ENCODE peak calls at places on chromosomes 2 and 18, in seven cellular contexts. One of them, this sample, is unnamed.

GRCh38 chr2:157261199-157261782 is 3.8 kb downstream of the GALNT5 start:
- DNase-seq in T follicular helper cell: no peak
- DNase-seq in naive thymus-derived CD8-positive, alpha-beta T cell: no peak
- DNase-seq in activated CD4-positive, alpha-beta T cell treated with anti-CD3 and anti-CD28 coated beads for 48 hours: peak; percentile 84
- DNase-seq in NB4: peak; percentile 7
- DNase-seq in fibroblast of pulmonary artery: peak; percentile 51
- DNase-seq in stimulated activated CD8-positive, alpha-beta memory T cell treated with anti-CD3 and anti-CD28 coated beads, Interleukin-15, amount 100 ng/mL, for 48 hours: peak; percentile 51
- DNase-seq in this sample: peak; percentile 70

GRCh38 chr2:106176446-106177110 is 17.5 kb downstream of the UXS1 start:
- DNase-seq in T follicular helper cell: no peak
- DNase-seq in naive thymus-derived CD8-positive, alpha-beta T cell: no peak
- DNase-seq in activated CD4-positive, alpha-beta T cell treated with anti-CD3 and anti-CD28 coated beads for 48 hours: no peak
- DNase-seq in NB4: no peak
- DNase-seq in fibroblast of pulmonary artery: no peak
- DNase-seq in stimulated activated CD8-positive, alpha-beta memory T cell treated with anti-CD3 and anti-CD28 coated beads, Interleukin-15, amount 100 ng/mL, for 48 hours: no peak
- DNase-seq in this sample: no peak

GRCh38 chr2:3659447-3660432 is 1.7 kb downstream of the ALLC start:
- DNase-seq in T follicular helper cell: no peak
- DNase-seq in naive thymus-derived CD8-positive, alpha-beta T cell: no peak
- DNase-seq in activated CD4-positive, alpha-beta T cell treated with anti-CD3 and anti-CD28 coated beads for 48 hours: peak; percentile 8
- DNase-seq in NB4: peak; percentile 94
- DNase-seq in fibroblast of pulmonary artery: no peak
- DNase-seq in stimulated activated CD8-positive, alpha-beta memory T cell treated with anti-CD3 and anti-CD28 coated beads, Interleukin-15, amount 100 ng/mL, for 48 hours: no peak
- DNase-seq in this sample: no peak

GRCh38 chr2:190511104-190511503 is 23.4 kb downstream of the NEMP2 start:
- DNase-seq in T follicular helper cell: no peak
- DNase-seq in naive thymus-derived CD8-positive, alpha-beta T cell: no peak
- DNase-seq in activated CD4-positive, alpha-beta T cell treated with anti-CD3 and anti-CD28 coated beads for 48 hours: no peak
- DNase-seq in NB4: peak; percentile 26
- DNase-seq in fibroblast of pulmonary artery: peak; percentile 75
- DNase-seq in stimulated activated CD8-positive, alpha-beta memory T cell treated with anti-CD3 and anti-CD28 coated beads, Interleukin-15, amount 100 ng/mL, for 48 hours: no peak
- DNase-seq in this sample: no peak

GRCh38 chr18:48538531-48539405 is at the start of gene CTIF:
- DNase-seq in T follicular helper cell: peak; percentile 52
- DNase-seq in naive thymus-derived CD8-positive, alpha-beta T cell: peak; percentile 44
- DNase-seq in activated CD4-positive, alpha-beta T cell treated with anti-CD3 and anti-CD28 coated beads for 48 hours: peak; percentile 81
- DNase-seq in NB4: peak; percentile 90
- DNase-seq in fibroblast of pulmonary artery: peak; percentile 98
- DNase-seq in stimulated activated CD8-positive, alpha-beta memory T cell treated with anti-CD3 and anti-CD28 coated beads, Interleukin-15, amount 100 ng/mL, for 48 hours: peak; percentile 43
- DNase-seq in this sample: peak; percentile 96

GRCh38 chr2:38090928-38091327 is 15.0 kb upstream of the CYP1B1 start:
- DNase-seq in T follicular helper cell: no peak
- DNase-seq in naive thymus-derived CD8-positive, alpha-beta T cell: no peak
- DNase-seq in activated CD4-positive, alpha-beta T cell treated with anti-CD3 and anti-CD28 coated beads for 48 hours: no peak
- DNase-seq in NB4: no peak
- DNase-seq in fibroblast of pulmonary artery: no peak
- DNase-seq in stimulated activated CD8-positive, alpha-beta memory T cell treated with anti-CD3 and anti-CD28 coated beads, Interleukin-15, amount 100 ng/mL, for 48 hours: no peak
- DNase-seq in this sample: no peak

GRCh38 chr2:20596973-20597867 is 53.7 kb downstream of the HS1BP3 start:
- DNase-seq in T follicular helper cell: no peak
- DNase-seq in naive thymus-derived CD8-positive, alpha-beta T cell: no peak
- DNase-seq in activated CD4-positive, alpha-beta T cell treated with anti-CD3 and anti-CD28 coated beads for 48 hours: no peak
- DNase-seq in NB4: no peak
- DNase-seq in fibroblast of pulmonary artery: peak; percentile 88
- DNase-seq in stimulated activated CD8-positive, alpha-beta memory T cell treated with anti-CD3 and anti-CD28 coated beads, Interleukin-15, amount 100 ng/mL, for 48 hours: no peak
- DNase-seq in this sample: peak; percentile 71

GRCh38 chr2:134140251-134140661 is 113.6 kb upstream of the MGAT5 start:
- DNase-seq in T follicular helper cell: no peak
- DNase-seq in naive thymus-derived CD8-positive, alpha-beta T cell: no peak
- DNase-seq in activated CD4-positive, alpha-beta T cell treated with anti-CD3 and anti-CD28 coated beads for 48 hours: no peak
- DNase-seq in NB4: no peak
- DNase-seq in fibroblast of pulmonary artery: no peak
- DNase-seq in stimulated activated CD8-positive, alpha-beta memory T cell treated with anti-CD3 and anti-CD28 coated beads, Interleukin-15, amount 100 ng/mL, for 48 hours: no peak
- DNase-seq in this sample: peak; percentile 87

GRCh38 chr2:220855296-220855695 is 716.8 kb downstream of the EPHA4 start:
- DNase-seq in T follicular helper cell: no peak
- DNase-seq in naive thymus-derived CD8-positive, alpha-beta T cell: no peak
- DNase-seq in activated CD4-positive, alpha-beta T cell treated with anti-CD3 and anti-CD28 coated beads for 48 hours: no peak
- DNase-seq in NB4: no peak
- DNase-seq in fibroblast of pulmonary artery: peak; percentile 16
- DNase-seq in stimulated activated CD8-positive, alpha-beta memory T cell treated with anti-CD3 and anti-CD28 coated beads, Interleukin-15, amount 100 ng/mL, for 48 hours: no peak
- DNase-seq in this sample: no peak

GRCh38 chr2:26938399-26938798 is 32.0 kb upstream of the MAPRE3 start:
- DNase-seq in T follicular helper cell: no peak
- DNase-seq in naive thymus-derived CD8-positive, alpha-beta T cell: no peak
- DNase-seq in activated CD4-positive, alpha-beta T cell treated with anti-CD3 and anti-CD28 coated beads for 48 hours: no peak
- DNase-seq in NB4: peak; percentile 32
- DNase-seq in fibroblast of pulmonary artery: no peak
- DNase-seq in stimulated activated CD8-positive, alpha-beta memory T cell treated with anti-CD3 and anti-CD28 coated beads, Interleukin-15, amount 100 ng/mL, for 48 hours: no peak
- DNase-seq in this sample: no peak

GRCh38 chr18:5964996-5965395 is 69.7 kb upstream of the TMEM200C start:
- DNase-seq in T follicular helper cell: no peak
- DNase-seq in naive thymus-derived CD8-positive, alpha-beta T cell: peak; percentile 44
- DNase-seq in activated CD4-positive, alpha-beta T cell treated with anti-CD3 and anti-CD28 coated beads for 48 hours: no peak
- DNase-seq in NB4: no peak
- DNase-seq in fibroblast of pulmonary artery: no peak
- DNase-seq in stimulated activated CD8-positive, alpha-beta memory T cell treated with anti-CD3 and anti-CD28 coated beads, Interleukin-15, amount 100 ng/mL, for 48 hours: no peak
- DNase-seq in this sample: no peak

GRCh38 chr2:46434851-46435273 is 44.5 kb upstream of the TMEM247 start:
- DNase-seq in T follicular helper cell: no peak
- DNase-seq in naive thymus-derived CD8-positive, alpha-beta T cell: no peak
- DNase-seq in activated CD4-positive, alpha-beta T cell treated with anti-CD3 and anti-CD28 coated beads for 48 hours: no peak
- DNase-seq in NB4: no peak
- DNase-seq in fibroblast of pulmonary artery: peak; percentile 30
- DNase-seq in stimulated activated CD8-positive, alpha-beta memory T cell treated with anti-CD3 and anti-CD28 coated beads, Interleukin-15, amount 100 ng/mL, for 48 hours: no peak
- DNase-seq in this sample: no peak

GRCh38 chr2:7292154-7292553 is 374.9 kb downstream of the RNF144A start:
- DNase-seq in T follicular helper cell: no peak
- DNase-seq in naive thymus-derived CD8-positive, alpha-beta T cell: no peak
- DNase-seq in activated CD4-positive, alpha-beta T cell treated with anti-CD3 and anti-CD28 coated beads for 48 hours: no peak
- DNase-seq in NB4: no peak
- DNase-seq in fibroblast of pulmonary artery: no peak
- DNase-seq in stimulated activated CD8-positive, alpha-beta memory T cell treated with anti-CD3 and anti-CD28 coated beads, Interleukin-15, amount 100 ng/mL, for 48 hours: no peak
- DNase-seq in this sample: no peak

GRCh38 chr2:98234763-98235162 is 111.5 kb upstream of the CNGA3 start:
- DNase-seq in T follicular helper cell: no peak
- DNase-seq in naive thymus-derived CD8-positive, alpha-beta T cell: no peak
- DNase-seq in activated CD4-positive, alpha-beta T cell treated with anti-CD3 and anti-CD28 coated beads for 48 hours: no peak
- DNase-seq in NB4: peak; percentile 15
- DNase-seq in fibroblast of pulmonary artery: no peak
- DNase-seq in stimulated activated CD8-positive, alpha-beta memory T cell treated with anti-CD3 and anti-CD28 coated beads, Interleukin-15, amount 100 ng/mL, for 48 hours: no peak
- DNase-seq in this sample: no peak

GRCh38 chr18:13983506-13983905 is 68.2 kb upstream of the MC2R start:
- DNase-seq in T follicular helper cell: no peak
- DNase-seq in naive thymus-derived CD8-positive, alpha-beta T cell: no peak
- DNase-seq in activated CD4-positive, alpha-beta T cell treated with anti-CD3 and anti-CD28 coated beads for 48 hours: no peak
- DNase-seq in NB4: no peak
- DNase-seq in fibroblast of pulmonary artery: no peak
- DNase-seq in stimulated activated CD8-positive, alpha-beta memory T cell treated with anti-CD3 and anti-CD28 coated beads, Interleukin-15, amount 100 ng/mL, for 48 hours: no peak
- DNase-seq in this sample: no peak

GRCh38 chr2:54578668-54579045 is 122.5 kb downstream of the SPTBN1 start:
- DNase-seq in T follicular helper cell: no peak
- DNase-seq in naive thymus-derived CD8-positive, alpha-beta T cell: no peak
- DNase-seq in activated CD4-positive, alpha-beta T cell treated with anti-CD3 and anti-CD28 coated beads for 48 hours: no peak
- DNase-seq in NB4: no peak
- DNase-seq in fibroblast of pulmonary artery: no peak
- DNase-seq in stimulated activated CD8-positive, alpha-beta memory T cell treated with anti-CD3 and anti-CD28 coated beads, Interleukin-15, amount 100 ng/mL, for 48 hours: no peak
- DNase-seq in this sample: no peak

GRCh38 chr2:122627388-122627787 is 871.9 kb downstream of the TSN start:
- DNase-seq in T follicular helper cell: no peak
- DNase-seq in naive thymus-derived CD8-positive, alpha-beta T cell: no peak
- DNase-seq in activated CD4-positive, alpha-beta T cell treated with anti-CD3 and anti-CD28 coated beads for 48 hours: no peak
- DNase-seq in NB4: no peak
- DNase-seq in fibroblast of pulmonary artery: peak; percentile 35
- DNase-seq in stimulated activated CD8-positive, alpha-beta memory T cell treated with anti-CD3 and anti-CD28 coated beads, Interleukin-15, amount 100 ng/mL, for 48 hours: no peak
- DNase-seq in this sample: no peak

GRCh38 chr2:206083602-206084467 is 2.1 kb downstream of the INO80D start:
- DNase-seq in T follicular helper cell: no peak
- DNase-seq in naive thymus-derived CD8-positive, alpha-beta T cell: peak; percentile 31
- DNase-seq in activated CD4-positive, alpha-beta T cell treated with anti-CD3 and anti-CD28 coated beads for 48 hours: peak; percentile 38
- DNase-seq in NB4: peak; percentile 61
- DNase-seq in fibroblast of pulmonary artery: no peak
- DNase-seq in stimulated activated CD8-positive, alpha-beta memory T cell treated with anti-CD3 and anti-CD28 coated beads, Interleukin-15, amount 100 ng/mL, for 48 hours: no peak
- DNase-seq in this sample: peak; percentile 23

GRCh38 chr2:121044412-121044811 is 240.6 kb downstream of the TFCP2L1 start:
- DNase-seq in T follicular helper cell: no peak
- DNase-seq in naive thymus-derived CD8-positive, alpha-beta T cell: no peak
- DNase-seq in activated CD4-positive, alpha-beta T cell treated with anti-CD3 and anti-CD28 coated beads for 48 hours: no peak
- DNase-seq in NB4: peak; percentile 16
- DNase-seq in fibroblast of pulmonary artery: no peak
- DNase-seq in stimulated activated CD8-positive, alpha-beta memory T cell treated with anti-CD3 and anti-CD28 coated beads, Interleukin-15, amount 100 ng/mL, for 48 hours: no peak
- DNase-seq in this sample: no peak

GRCh38 chr2:208929489-208929864 is 494.4 kb upstream of the MAP2 start:
- DNase-seq in T follicular helper cell: no peak
- DNase-seq in naive thymus-derived CD8-positive, alpha-beta T cell: no peak
- DNase-seq in activated CD4-positive, alpha-beta T cell treated with anti-CD3 and anti-CD28 coated beads for 48 hours: no peak
- DNase-seq in NB4: no peak
- DNase-seq in fibroblast of pulmonary artery: no peak
- DNase-seq in stimulated activated CD8-positive, alpha-beta memory T cell treated with anti-CD3 and anti-CD28 coated beads, Interleukin-15, amount 100 ng/mL, for 48 hours: no peak
- DNase-seq in this sample: no peak

GRCh38 chr2:151826737-151827157 is 1.5 kb downstream of the ARL5A start:
- DNase-seq in T follicular helper cell: no peak
- DNase-seq in naive thymus-derived CD8-positive, alpha-beta T cell: no peak
- DNase-seq in activated CD4-positive, alpha-beta T cell treated with anti-CD3 and anti-CD28 coated beads for 48 hours: no peak
- DNase-seq in NB4: peak; percentile 39
- DNase-seq in fibroblast of pulmonary artery: peak; percentile 35
- DNase-seq in stimulated activated CD8-positive, alpha-beta memory T cell treated with anti-CD3 and anti-CD28 coated beads, Interleukin-15, amount 100 ng/mL, for 48 hours: no peak
- DNase-seq in this sample: no peak

GRCh38 chr2:39938035-39938835 is 159.2 kb upstream of the THUMPD2 start:
- DNase-seq in T follicular helper cell: no peak
- DNase-seq in naive thymus-derived CD8-positive, alpha-beta T cell: no peak
- DNase-seq in activated CD4-positive, alpha-beta T cell treated with anti-CD3 and anti-CD28 coated beads for 48 hours: no peak
- DNase-seq in NB4: no peak
- DNase-seq in fibroblast of pulmonary artery: peak; percentile 39
- DNase-seq in stimulated activated CD8-positive, alpha-beta memory T cell treated with anti-CD3 and anti-CD28 coated beads, Interleukin-15, amount 100 ng/mL, for 48 hours: no peak
- DNase-seq in this sample: no peak

GRCh38 chr2:237304763-237305514 is 109.0 kb downstream of the COL6A3 start:
- DNase-seq in T follicular helper cell: no peak
- DNase-seq in naive thymus-derived CD8-positive, alpha-beta T cell: no peak
- DNase-seq in activated CD4-positive, alpha-beta T cell treated with anti-CD3 and anti-CD28 coated beads for 48 hours: no peak
- DNase-seq in NB4: no peak
- DNase-seq in fibroblast of pulmonary artery: peak; percentile 65
- DNase-seq in stimulated activated CD8-positive, alpha-beta memory T cell treated with anti-CD3 and anti-CD28 coated beads, Interleukin-15, amount 100 ng/mL, for 48 hours: no peak
- DNase-seq in this sample: no peak

GRCh38 chr2:233831861-233832260 is 22.5 kb downstream of the HJURP start:
- DNase-seq in T follicular helper cell: no peak
- DNase-seq in naive thymus-derived CD8-positive, alpha-beta T cell: no peak
- DNase-seq in activated CD4-positive, alpha-beta T cell treated with anti-CD3 and anti-CD28 coated beads for 48 hours: no peak
- DNase-seq in NB4: no peak
- DNase-seq in fibroblast of pulmonary artery: no peak
- DNase-seq in stimulated activated CD8-positive, alpha-beta memory T cell treated with anti-CD3 and anti-CD28 coated beads, Interleukin-15, amount 100 ng/mL, for 48 hours: no peak
- DNase-seq in this sample: no peak

GRCh38 chr18:43627833-43628370 is 350.6 kb upstream of the SYT4 start:
- DNase-seq in T follicular helper cell: no peak
- DNase-seq in naive thymus-derived CD8-positive, alpha-beta T cell: no peak
- DNase-seq in activated CD4-positive, alpha-beta T cell treated with anti-CD3 and anti-CD28 coated beads for 48 hours: no peak
- DNase-seq in NB4: no peak
- DNase-seq in fibroblast of pulmonary artery: no peak
- DNase-seq in stimulated activated CD8-positive, alpha-beta memory T cell treated with anti-CD3 and anti-CD28 coated beads, Interleukin-15, amount 100 ng/mL, for 48 hours: no peak
- DNase-seq in this sample: no peak

GRCh38 chr2:88903744-88904353 is 212.4 kb downstream of the RPIA start:
- DNase-seq in T follicular helper cell: no peak
- DNase-seq in naive thymus-derived CD8-positive, alpha-beta T cell: peak; percentile 12
- DNase-seq in activated CD4-positive, alpha-beta T cell treated with anti-CD3 and anti-CD28 coated beads for 48 hours: peak; percentile 5
- DNase-seq in NB4: peak; percentile 56
- DNase-seq in fibroblast of pulmonary artery: peak; percentile 44
- DNase-seq in stimulated activated CD8-positive, alpha-beta memory T cell treated with anti-CD3 and anti-CD28 coated beads, Interleukin-15, amount 100 ng/mL, for 48 hours: no peak
- DNase-seq in this sample: peak; percentile 13

GRCh38 chr2:132621131-132621875 is 48.7 kb downstream of the LYPD1 start:
- DNase-seq in T follicular helper cell: no peak
- DNase-seq in naive thymus-derived CD8-positive, alpha-beta T cell: no peak
- DNase-seq in activated CD4-positive, alpha-beta T cell treated with anti-CD3 and anti-CD28 coated beads for 48 hours: no peak
- DNase-seq in NB4: no peak
- DNase-seq in fibroblast of pulmonary artery: no peak
- DNase-seq in stimulated activated CD8-positive, alpha-beta memory T cell treated with anti-CD3 and anti-CD28 coated beads, Interleukin-15, amount 100 ng/mL, for 48 hours: no peak
- DNase-seq in this sample: peak; percentile 95

GRCh38 chr18:46481048-46481846 is 175.8 kb downstream of the LOXHD1 start:
- DNase-seq in T follicular helper cell: peak; percentile 41
- DNase-seq in naive thymus-derived CD8-positive, alpha-beta T cell: peak; percentile 52
- DNase-seq in activated CD4-positive, alpha-beta T cell treated with anti-CD3 and anti-CD28 coated beads for 48 hours: peak; percentile 67
- DNase-seq in NB4: peak; percentile 57
- DNase-seq in fibroblast of pulmonary artery: peak; percentile 64
- DNase-seq in stimulated activated CD8-positive, alpha-beta memory T cell treated with anti-CD3 and anti-CD28 coated beads, Interleukin-15, amount 100 ng/mL, for 48 hours: peak; percentile 8
- DNase-seq in this sample: peak; percentile 46

GRCh38 chr2:43890855-43891254 is 52.1 kb downstream of the ABCG8 start:
- DNase-seq in T follicular helper cell: no peak
- DNase-seq in naive thymus-derived CD8-positive, alpha-beta T cell: no peak
- DNase-seq in activated CD4-positive, alpha-beta T cell treated with anti-CD3 and anti-CD28 coated beads for 48 hours: no peak
- DNase-seq in NB4: no peak
- DNase-seq in fibroblast of pulmonary artery: peak; percentile 33
- DNase-seq in stimulated activated CD8-positive, alpha-beta memory T cell treated with anti-CD3 and anti-CD28 coated beads, Interleukin-15, amount 100 ng/mL, for 48 hours: no peak
- DNase-seq in this sample: no peak

GRCh38 chr2:204583773-204584172 is 38.5 kb downstream of the PARD3B start:
- DNase-seq in T follicular helper cell: no peak
- DNase-seq in naive thymus-derived CD8-positive, alpha-beta T cell: no peak
- DNase-seq in activated CD4-positive, alpha-beta T cell treated with anti-CD3 and anti-CD28 coated beads for 48 hours: no peak
- DNase-seq in NB4: no peak
- DNase-seq in fibroblast of pulmonary artery: no peak
- DNase-seq in stimulated activated CD8-positive, alpha-beta memory T cell treated with anti-CD3 and anti-CD28 coated beads, Interleukin-15, amount 100 ng/mL, for 48 hours: no peak
- DNase-seq in this sample: no peak

GRCh38 chr2:222671259-222672067 is at the start of gene MOGAT1:
- DNase-seq in T follicular helper cell: no peak
- DNase-seq in naive thymus-derived CD8-positive, alpha-beta T cell: no peak
- DNase-seq in activated CD4-positive, alpha-beta T cell treated with anti-CD3 and anti-CD28 coated beads for 48 hours: peak; percentile 6
- DNase-seq in NB4: no peak
- DNase-seq in fibroblast of pulmonary artery: peak; percentile 7
- DNase-seq in stimulated activated CD8-positive, alpha-beta memory T cell treated with anti-CD3 and anti-CD28 coated beads, Interleukin-15, amount 100 ng/mL, for 48 hours: no peak
- DNase-seq in this sample: peak; percentile 90

GRCh38 chr2:207546822-207547221 is 17.1 kb downstream of the CREB1 start:
- DNase-seq in T follicular helper cell: no peak
- DNase-seq in naive thymus-derived CD8-positive, alpha-beta T cell: no peak
- DNase-seq in activated CD4-positive, alpha-beta T cell treated with anti-CD3 and anti-CD28 coated beads for 48 hours: no peak
- DNase-seq in NB4: no peak
- DNase-seq in fibroblast of pulmonary artery: peak; percentile 55
- DNase-seq in stimulated activated CD8-positive, alpha-beta memory T cell treated with anti-CD3 and anti-CD28 coated beads, Interleukin-15, amount 100 ng/mL, for 48 hours: no peak
- DNase-seq in this sample: no peak

GRCh38 chr2:39697480-39697879 is 31.8 kb downstream of the TMEM178A start:
- DNase-seq in T follicular helper cell: no peak
- DNase-seq in naive thymus-derived CD8-positive, alpha-beta T cell: no peak
- DNase-seq in activated CD4-positive, alpha-beta T cell treated with anti-CD3 and anti-CD28 coated beads for 48 hours: no peak
- DNase-seq in NB4: no peak
- DNase-seq in fibroblast of pulmonary artery: no peak
- DNase-seq in stimulated activated CD8-positive, alpha-beta memory T cell treated with anti-CD3 and anti-CD28 coated beads, Interleukin-15, amount 100 ng/mL, for 48 hours: no peak
- DNase-seq in this sample: no peak

GRCh38 chr18:62245177-62245576 is 58.1 kb downstream of the RELCH start:
- DNase-seq in T follicular helper cell: no peak
- DNase-seq in naive thymus-derived CD8-positive, alpha-beta T cell: no peak
- DNase-seq in activated CD4-positive, alpha-beta T cell treated with anti-CD3 and anti-CD28 coated beads for 48 hours: no peak
- DNase-seq in NB4: no peak
- DNase-seq in fibroblast of pulmonary artery: no peak
- DNase-seq in stimulated activated CD8-positive, alpha-beta memory T cell treated with anti-CD3 and anti-CD28 coated beads, Interleukin-15, amount 100 ng/mL, for 48 hours: no peak
- DNase-seq in this sample: no peak

GRCh38 chr18:3061581-3062416 is 48.9 kb upstream of the LPIN2 start:
- DNase-seq in T follicular helper cell: no peak
- DNase-seq in naive thymus-derived CD8-positive, alpha-beta T cell: peak; percentile 18
- DNase-seq in activated CD4-positive, alpha-beta T cell treated with anti-CD3 and anti-CD28 coated beads for 48 hours: peak; percentile 74
- DNase-seq in NB4: no peak
- DNase-seq in fibroblast of pulmonary artery: no peak
- DNase-seq in stimulated activated CD8-positive, alpha-beta memory T cell treated with anti-CD3 and anti-CD28 coated beads, Interleukin-15, amount 100 ng/mL, for 48 hours: peak; percentile 56
- DNase-seq in this sample: no peak

GRCh38 chr18:11859282-11859797 is 8.1 kb downstream of the CHMP1B start:
- DNase-seq in T follicular helper cell: no peak
- DNase-seq in naive thymus-derived CD8-positive, alpha-beta T cell: no peak
- DNase-seq in activated CD4-positive, alpha-beta T cell treated with anti-CD3 and anti-CD28 coated beads for 48 hours: no peak
- DNase-seq in NB4: no peak
- DNase-seq in fibroblast of pulmonary artery: no peak
- DNase-seq in stimulated activated CD8-positive, alpha-beta memory T cell treated with anti-CD3 and anti-CD28 coated beads, Interleukin-15, amount 100 ng/mL, for 48 hours: no peak
- DNase-seq in this sample: no peak

GRCh38 chr2:86566158-86566827 is 3.0 kb upstream of the CHMP3 start:
- DNase-seq in T follicular helper cell: no peak
- DNase-seq in naive thymus-derived CD8-positive, alpha-beta T cell: no peak
- DNase-seq in activated CD4-positive, alpha-beta T cell treated with anti-CD3 and anti-CD28 coated beads for 48 hours: no peak
- DNase-seq in NB4: no peak
- DNase-seq in fibroblast of pulmonary artery: no peak
- DNase-seq in stimulated activated CD8-positive, alpha-beta memory T cell treated with anti-CD3 and anti-CD28 coated beads, Interleukin-15, amount 100 ng/mL, for 48 hours: no peak
- DNase-seq in this sample: no peak

GRCh38 chr2:239648607-239649006 is 247.8 kb upstream of the HDAC4 start:
- DNase-seq in T follicular helper cell: no peak
- DNase-seq in naive thymus-derived CD8-positive, alpha-beta T cell: no peak
- DNase-seq in activated CD4-positive, alpha-beta T cell treated with anti-CD3 and anti-CD28 coated beads for 48 hours: no peak
- DNase-seq in NB4: peak; percentile 84
- DNase-seq in fibroblast of pulmonary artery: no peak
- DNase-seq in stimulated activated CD8-positive, alpha-beta memory T cell treated with anti-CD3 and anti-CD28 coated beads, Interleukin-15, amount 100 ng/mL, for 48 hours: no peak
- DNase-seq in this sample: no peak